ENCODE peak calls at places on chromosomes 6 and 20, in six cellular contexts. F, I, H, Y, D and O are unnamed samples.
A peak's percentile ranks its signal among the peaks of the same experiment; 100 is the strongest.

GRCh38 chr6:69593706-69594105 is 203.1 kb downstream of the LMBRD1 start:
- DNase-seq in F (no peak), I (no peak), H (no peak), Y (no peak), D (no peak), O (peak; percentile 9)

GRCh38 chr6:145562771-145563615 is 172.3 kb downstream of the EPM2A start:
- DNase-seq in F (no peak), I (peak; percentile 16), H (no peak), Y (no peak), D (no peak), O (no peak)

GRCh38 chr6:17886891-17887290 is 100.5 kb downstream of the KIF13A start:
- DNase-seq in F (no peak), I (peak; percentile 67), H (no peak), Y (no peak), D (no peak), O (peak; percentile 51)

GRCh38 chr20:48262955-48263354 is 477.7 kb upstream of the SULF2 start:
- DNase-seq in F (no peak), I (no peak), H (no peak), Y (no peak), D (no peak), O (no peak)

GRCh38 chr20:9028419-9028818 is 40.5 kb upstream of the PLCB4 start:
- DNase-seq in F (no peak), I (no peak), H (no peak), Y (no peak), D (no peak), O (no peak)

GRCh38 chr6:144364727-144365126 is 79.6 kb downstream of the UTRN start:
- DNase-seq in F (no peak), I (no peak), H (no peak), Y (no peak), D (no peak), O (peak; percentile 57)

GRCh38 chr20:56428388-56428787 is 16.3 kb downstream of the CASS4 start:
- DNase-seq in F (no peak), I (no peak), H (no peak), Y (no peak), D (no peak), O (no peak)

GRCh38 chr20:20369353-20370086 is 1.6 kb downstream of the INSM1 start:
- DNase-seq in F (peak; percentile 82), I (no peak), H (no peak), Y (peak; percentile 43), D (no peak), O (no peak)